ENCODE peak calls at places on chromosomes 2 and 18, in five cellular contexts. O is GM20000, V is HCT116, J is lower lobe of right lung, S is GM13977. L is an unnamed sample.

GRCh38 chr2:46010925-46011490 is 286.2 kb upstream of the EPAS1 start:
- DNase-seq in O (peak; percentile 51), V (peak; percentile 19), J (no peak), S (peak; percentile 62), L (no peak)

GRCh38 chr2:43106767-43107527 is 119.5 kb downstream of the ZFP36L2 start:
- DNase-seq in O (no peak), V (no peak), J (no peak), S (no peak), L (no peak)

GRCh38 chr2:36596397-36596796 is 1.6 kb downstream of the FEZ2 start:
- DNase-seq in O (no peak), V (no peak), J (no peak), S (no peak), L (no peak)

GRCh38 chr18:3015203-3015590 is 2.3 kb upstream of the LPIN2 start:
- DNase-seq in O (no peak), V (peak; percentile 61), J (peak; percentile 64), S (no peak), L (no peak)

GRCh38 chr2:240997141-240997855 is 1.1 kb upstream of the SNED1 start:
- DNase-seq in O (no peak), V (no peak), J (peak; percentile 50), S (no peak), L (no peak)

GRCh38 chr18:79558196-79559120 is 121.1 kb upstream of the CTDP1 start:
- DNase-seq in O (no peak), V (no peak), J (peak; percentile 45), S (no peak), L (no peak)

GRCh38 chr2:21423854-21424253 is 300.1 kb downstream of the TDRD15 start:
- DNase-seq in O (no peak), V (no peak), J (no peak), S (no peak), L (no peak)

GRCh38 chr2:213846856-213847255 is 562.6 kb downstream of the SPAG16 start:
- DNase-seq in O (no peak), V (no peak), J (no peak), S (no peak), L (no peak)

GRCh38 chr2:128661289-128661688 is 342.6 kb upstream of the HS6ST1 start:
- DNase-seq in O (no peak), V (no peak), J (no peak), S (no peak), L (no peak)

GRCh38 chr2:162457487-162457886 is 113.6 kb downstream of the GCA start:
- DNase-seq in O (no peak), V (no peak), J (no peak), S (no peak), L (no peak)

GRCh38 chr2:212158081-212158480 is 380.5 kb downstream of the ERBB4 start:
- DNase-seq in O (no peak), V (no peak), J (no peak), S (no peak), L (no peak)

GRCh38 chr2:226378733-226379132 is 420.9 kb downstream of the IRS1 start:
- DNase-seq in O (no peak), V (no peak), J (no peak), S (no peak), L (no peak)

GRCh38 chr2:122988395-122989221 is 1036.5 kb upstream of the CNTNAP5 start:
- DNase-seq in O (no peak), V (no peak), J (no peak), S (no peak), L (peak; percentile 15)

GRCh38 chr2:26566081-26566375 is 75.1 kb downstream of the CIB4 start:
- DNase-seq in O (no peak), V (no peak), J (no peak), S (no peak), L (no peak)

GRCh38 chr2:230068658-230069080 is at the start of gene SLC16A14:
- DNase-seq in O (peak; percentile 48), V (peak; percentile 63), J (no peak), S (peak; percentile 30), L (peak; percentile 61)

GRCh38 chr18:52228158-52228557 is 111.8 kb upstream of the DCC start:
- DNase-seq in O (no peak), V (no peak), J (no peak), S (no peak), L (no peak)

GRCh38 chr2:238999290-238999741 is 151.4 kb downstream of the TWIST2 start:
- DNase-seq in O (no peak), V (no peak), J (no peak), S (no peak), L (no peak)

GRCh38 chr2:186962085-186962747 is 113.2 kb upstream of the ZSWIM2 start:
- DNase-seq in O (no peak), V (no peak), J (no peak), S (no peak), L (no peak)

GRCh38 chr2:242043538-242044205 is 174.1 kb downstream of the RTP5 start:
- DNase-seq in O (no peak), V (no peak), J (no peak), S (no peak), L (no peak)

GRCh38 chr2:44120428-44120827 is 48.2 kb upstream of the PPM1B start:
- DNase-seq in O (no peak), V (no peak), J (no peak), S (no peak), L (no peak)

GRCh38 chr18:8989855-8990254 is 112.6 kb upstream of the NDUFV2 start:
- DNase-seq in O (no peak), V (no peak), J (no peak), S (no peak), L (no peak)

GRCh38 chr2:226183550-226183949 is 616.1 kb downstream of the IRS1 start:
- DNase-seq in O (no peak), V (no peak), J (no peak), S (no peak), L (no peak)

GRCh38 chr18:32930695-32931301 is 158.0 kb upstream of the KLHL14 start:
- DNase-seq in O (peak; percentile 57), V (peak; percentile 2), J (no peak), S (peak; percentile 67), L (peak; percentile 17)

GRCh38 chr18:68429111-68429510 is 285.8 kb downstream of the TMX3 start:
- DNase-seq in O (no peak), V (no peak), J (no peak), S (no peak), L (no peak)

GRCh38 chr2:106107509-106108131 is 86.5 kb downstream of the UXS1 start:
- DNase-seq in O (peak; percentile 65), V (no peak), J (no peak), S (peak; percentile 73), L (peak; percentile 52)

GRCh38 chr18:50659091-50660003 is 99.5 kb downstream of the MAPK4 start:
- DNase-seq in O (no peak), V (peak; percentile 26), J (no peak), S (no peak), L (no peak)

GRCh38 chr2:232891621-232892071 is 21.6 kb downstream of the SNORC start:
- DNase-seq in O (no peak), V (no peak), J (no peak), S (no peak), L (no peak)

DNA sequence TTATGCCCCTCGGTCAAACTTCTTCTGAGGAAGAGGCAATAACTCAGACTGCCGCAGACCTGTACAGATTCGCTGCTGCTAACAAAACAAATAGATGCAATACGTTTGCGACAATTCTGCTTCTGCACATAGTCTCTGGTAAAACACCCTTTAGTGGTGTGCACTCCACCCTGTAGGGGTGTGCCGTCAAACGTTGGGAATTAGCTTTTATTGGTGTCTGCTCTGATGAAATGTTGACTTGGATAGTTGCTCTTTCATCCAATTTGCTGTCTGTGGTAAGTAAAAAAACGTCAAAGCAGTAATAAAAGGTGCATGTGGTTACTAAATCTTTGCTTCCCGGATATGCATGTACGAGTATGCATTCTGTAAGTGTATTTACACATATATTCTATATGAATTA is 610.3 kb downstream of the ZEB2 start:
- DNase-seq in O (no peak), V (no peak), J (no peak), S (no peak), L (no peak)
- TF ChIP-seq CTCF in O (no peak), V (no peak), J (no peak), S (no peak), L (no peak)

DNA sequence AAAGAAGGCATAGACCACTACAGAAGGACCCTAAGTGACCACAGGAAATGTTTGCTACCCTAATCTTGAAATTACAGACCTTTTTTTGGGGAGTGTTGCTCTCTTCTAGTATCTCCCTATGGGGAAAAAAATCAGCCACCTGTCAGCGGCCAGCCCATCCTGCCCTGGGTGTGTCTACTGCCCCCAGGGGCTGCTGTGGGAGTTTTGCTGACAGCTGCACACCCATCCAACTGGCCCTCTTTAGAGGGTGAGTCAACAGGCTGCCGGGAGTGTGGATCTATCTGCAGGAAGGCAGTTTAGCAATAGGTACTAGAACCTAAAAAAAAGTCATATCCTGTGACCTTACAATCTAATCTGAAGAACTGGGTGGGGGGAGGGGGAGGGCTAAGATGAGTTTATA is 796 bp upstream of the DYSF start:
- DNase-seq in O (peak; percentile 16), V (peak; percentile 10), J (no peak), S (no peak), L (no peak)
- TF ChIP-seq CTCF in O (no peak), V (no peak), J (no peak), S (no peak), L (peak; percentile 13)

DNA sequence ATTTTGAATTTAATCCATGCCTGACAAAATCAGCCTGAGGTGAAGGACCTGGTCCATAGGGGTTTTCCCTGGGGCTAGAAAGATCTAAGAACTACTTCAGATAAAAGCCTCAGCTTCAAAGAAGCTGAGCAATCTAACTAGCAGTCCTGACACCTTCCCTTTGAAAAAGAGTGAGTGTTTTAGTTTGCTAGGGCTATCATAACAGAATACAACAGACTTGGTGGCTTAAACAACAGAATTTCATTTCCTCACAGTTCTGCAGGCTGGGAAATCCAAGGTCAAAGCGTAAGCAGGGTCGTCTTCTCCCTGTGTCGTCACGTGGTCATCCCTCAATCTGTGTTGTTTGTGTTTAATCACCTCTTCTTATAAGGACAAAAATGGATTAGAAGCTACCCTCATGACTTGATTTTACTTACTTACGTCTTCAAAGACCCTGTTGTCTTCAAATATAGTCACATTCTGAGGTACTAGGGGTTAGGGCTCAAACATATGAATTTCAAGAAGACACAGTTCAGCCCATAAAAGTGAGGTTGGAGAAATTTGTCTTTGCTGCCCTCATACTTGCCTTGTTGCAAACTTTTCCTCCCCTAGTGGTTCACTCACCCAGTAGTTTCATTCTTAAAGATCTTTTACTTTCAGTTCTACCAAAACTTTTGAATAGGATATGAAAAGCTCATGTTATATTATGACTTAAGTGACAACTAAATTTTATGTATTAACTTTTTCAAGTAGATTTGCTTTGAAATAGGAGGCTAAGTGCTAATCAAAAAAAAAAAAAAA is 673.8 kb downstream of the ARHGAP15 start:
- DNase-seq in O (peak; percentile 61), V (no peak), J (no peak), S (peak; percentile 56), L (peak; percentile 35)
- TF ChIP-seq CTCF in O (no peak), V (no peak), J (no peak), S (no peak), L (peak; percentile 32)

DNA sequence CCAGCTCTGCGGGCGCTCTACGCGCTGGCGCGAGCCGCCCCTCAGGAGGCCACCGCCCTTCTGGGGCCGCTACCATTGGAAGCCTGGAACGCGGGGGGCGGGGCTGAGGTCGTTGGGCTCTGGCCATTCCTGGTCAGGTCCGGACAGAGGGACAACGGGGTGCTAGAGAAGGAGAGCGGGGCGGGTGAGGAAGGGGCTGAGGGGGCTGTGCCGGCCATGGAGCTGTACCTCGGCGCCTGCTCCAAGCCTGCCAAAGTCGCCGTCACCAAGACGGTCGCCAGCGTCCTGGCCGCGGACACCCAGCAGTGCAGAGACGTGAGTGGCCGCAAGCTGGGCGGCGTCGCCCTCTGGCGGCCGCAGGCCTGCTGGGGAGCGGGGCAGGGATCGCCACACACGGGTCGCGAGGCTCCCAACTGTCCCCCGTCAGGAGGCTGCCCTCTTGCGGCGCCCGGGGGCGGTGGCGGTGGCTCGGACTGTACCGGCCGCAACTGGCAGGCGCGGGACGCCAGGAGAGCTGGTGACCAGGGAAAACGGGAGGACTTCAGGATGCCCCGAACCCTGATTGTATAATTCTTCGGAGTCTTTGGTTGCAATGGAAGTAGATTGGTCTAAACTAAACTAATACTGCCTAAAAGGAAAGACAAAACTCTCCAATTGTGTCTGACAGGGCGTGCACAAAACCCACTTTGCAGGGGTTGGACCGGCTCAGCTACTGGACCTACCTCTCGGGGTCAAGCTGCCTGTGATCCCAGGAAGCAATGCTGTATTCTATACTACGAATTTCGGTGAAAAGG is at the start of gene FSIP2:
- DNase-seq in O (peak; percentile 78), V (no peak), J (peak; percentile 54), S (peak; percentile 79), L (peak; percentile 83)
- TF ChIP-seq CTCF in O (peak; percentile 76), V (no peak), J (peak; percentile 52), S (peak; percentile 93), L (peak; percentile 87)

L was measured in GM06990.